ENCODE peak calls at places on chromosomes 5 and 9, in four cellular contexts. One of them, this sample, is unnamed.

GRCh38 chr5:142303576-142303975 is 21.2 kb downstream of the SPRY4 start:
- DNase-seq in H1: no peak
- DNase-seq in GM12878: no peak
- DNase-seq in HepG2: no peak
- DNase-seq in this sample: no peak

GRCh38 chr9:134177624-134178393 is 13.4 kb upstream of the RNU6ATAC start:
- DNase-seq in H1: no peak
- DNase-seq in GM12878: no peak
- DNase-seq in HepG2: no peak
- DNase-seq in this sample: no peak

GRCh38 chr5:169100735-169101075 is 200.2 kb downstream of the SLIT3 start:
- DNase-seq in H1: no peak
- DNase-seq in GM12878: no peak
- DNase-seq in HepG2: no peak
- DNase-seq in this sample: peak; percentile 38

GRCh38 chr9:121510766-121511555 is 11.3 kb upstream of the GGTA1 start:
- DNase-seq in H1: no peak
- DNase-seq in GM12878: no peak
- DNase-seq in HepG2: no peak
- DNase-seq in this sample: no peak

GRCh38 chr9:130985606-130986162 is 23.3 kb upstream of the LAMC3 start:
- DNase-seq in H1: no peak
- DNase-seq in GM12878: no peak
- DNase-seq in HepG2: no peak
- DNase-seq in this sample: no peak

GRCh38 chr5:178416919-178417318 is 173.3 kb downstream of the COL23A1 start:
- DNase-seq in H1: no peak
- DNase-seq in GM12878: no peak
- DNase-seq in HepG2: no peak
- DNase-seq in this sample: no peak

GRCh38 chr9:121636411-121636865 is 15.0 kb upstream of the DAB2IP start:
- DNase-seq in H1: no peak
- DNase-seq in GM12878: no peak
- DNase-seq in HepG2: no peak
- DNase-seq in this sample: no peak

GRCh38 chr9:101625871-101626270 is 31.1 kb upstream of the PPP3R2 start:
- DNase-seq in H1: no peak
- DNase-seq in GM12878: no peak
- DNase-seq in HepG2: no peak
- DNase-seq in this sample: no peak

GRCh38 chr5:99248066-99248465 is 319.3 kb upstream of the CHD1 start:
- DNase-seq in H1: no peak
- DNase-seq in GM12878: no peak
- DNase-seq in HepG2: no peak
- DNase-seq in this sample: no peak

GRCh38 chr9:76403352-76403751 is 9.1 kb upstream of the RFK start:
- DNase-seq in H1: no peak
- DNase-seq in GM12878: peak; percentile 55
- DNase-seq in HepG2: peak; percentile 64
- DNase-seq in this sample: no peak

GRCh38 chr9:93476924-93477323 is 23.5 kb upstream of the FAM120AOS start:
- DNase-seq in H1: no peak
- DNase-seq in GM12878: no peak
- DNase-seq in HepG2: no peak
- DNase-seq in this sample: no peak

GRCh38 chr5:37844004-37844403 is 4.2 kb upstream of the GDNF start:
- DNase-seq in H1: no peak
- DNase-seq in GM12878: no peak
- DNase-seq in HepG2: no peak
- DNase-seq in this sample: no peak

GRCh38 chr5:93336330-93337110 is 244.5 kb downstream of the NR2F1-AS1 start:
- DNase-seq in H1: no peak
- DNase-seq in GM12878: no peak
- DNase-seq in HepG2: no peak
- DNase-seq in this sample: no peak

GRCh38 chr9:72633966-72634365 is 112.6 kb downstream of the TMC1 start:
- DNase-seq in H1: no peak
- DNase-seq in GM12878: no peak
- DNase-seq in HepG2: no peak
- DNase-seq in this sample: no peak

GRCh38 chr9:93466416-93467061 is 13.2 kb upstream of the FAM120AOS start:
- DNase-seq in H1: no peak
- DNase-seq in GM12878: no peak
- DNase-seq in HepG2: peak; percentile 9
- DNase-seq in this sample: no peak

GRCh38 chr9:96871176-96871575 is 16.9 kb upstream of the ZNF782 start:
- DNase-seq in H1: no peak
- DNase-seq in GM12878: no peak
- DNase-seq in HepG2: no peak
- DNase-seq in this sample: no peak

GRCh38 chr9:22005700-22006605 is 3.2 kb downstream of the CDKN2B start:
- DNase-seq in H1: no peak
- DNase-seq in GM12878: no peak
- DNase-seq in HepG2: no peak
- DNase-seq in this sample: no peak

GRCh38 chr9:21679432-21679831 is 123.0 kb upstream of the MTAP start:
- DNase-seq in H1: no peak
- DNase-seq in GM12878: no peak
- DNase-seq in HepG2: no peak
- DNase-seq in this sample: no peak

GRCh38 chr5:145158654-145159199 is 676.4 kb downstream of the PRELID2 start:
- DNase-seq in H1: no peak
- DNase-seq in GM12878: no peak
- DNase-seq in HepG2: no peak
- DNase-seq in this sample: no peak

GRCh38 chr9:15697459-15697858 is 144.6 kb downstream of the CCDC171 start:
- DNase-seq in H1: no peak
- DNase-seq in GM12878: no peak
- DNase-seq in HepG2: no peak
- DNase-seq in this sample: no peak

GRCh38 chr9:130542457-130543228 is 36.7 kb upstream of the FUBP3 start:
- DNase-seq in H1: no peak
- DNase-seq in GM12878: no peak
- DNase-seq in HepG2: no peak
- DNase-seq in this sample: no peak

GRCh38 chr5:93925321-93925720 is 183.9 kb upstream of the POU5F2 start:
- DNase-seq in H1: no peak
- DNase-seq in GM12878: no peak
- DNase-seq in HepG2: no peak
- DNase-seq in this sample: no peak

GRCh38 chr5:136058031-136058971 is 29.5 kb downstream of the TGFBI start:
- DNase-seq in H1: no peak
- DNase-seq in GM12878: no peak
- DNase-seq in HepG2: peak; percentile 99
- DNase-seq in this sample: no peak

GRCh38 chr5:15993334-15993733 is 186.3 kb downstream of the MARCHF11 start:
- DNase-seq in H1: no peak
- DNase-seq in GM12878: no peak
- DNase-seq in HepG2: no peak
- DNase-seq in this sample: no peak

GRCh38 chr5:119439140-119439625 is 13.1 kb upstream of the HSD17B4 start:
- DNase-seq in H1: no peak
- DNase-seq in GM12878: no peak
- DNase-seq in HepG2: peak; percentile 64
- DNase-seq in this sample: no peak
- TF ChIP-seq SUZ12 in H1: no peak
- TF ChIP-seq SUZ12 in GM12878: no peak
- TF ChIP-seq SUZ12 in HepG2: no peak
- TF ChIP-seq SUZ12 in this sample: no peak

GRCh38 chr5:96763012-96763411 is 44.7 kb downstream of the ERAP1 start:
- DNase-seq in H1: no peak
- DNase-seq in GM12878: no peak
- DNase-seq in HepG2: no peak
- DNase-seq in this sample: no peak
- H3K36me3 ChIP-seq in H1: no peaks in the 10 kb centered on the region
- H3K36me3 ChIP-seq in GM12878: peaks cover 4% of the 10 kb centered on the region
- H3K36me3 ChIP-seq in HepG2: peaks cover 51% of the 10 kb centered on the region
- H3K36me3 ChIP-seq in this sample: peaks cover 35% of the 10 kb centered on the region

GRCh38 chr5:28543699-28544098 is 1505.3 kb upstream of the CDH9 start:
- DNase-seq in H1: no peak
- DNase-seq in GM12878: no peak
- DNase-seq in HepG2: no peak
- DNase-seq in this sample: no peak

GRCh38 chr5:28548856-28549255 is 1510.5 kb upstream of the CDH9 start:
- DNase-seq in H1: no peak
- DNase-seq in GM12878: no peak
- DNase-seq in HepG2: no peak
- DNase-seq in this sample: no peak

GRCh38 chr5:28544501-28544900 is 1506.1 kb upstream of the CDH9 start:
- DNase-seq in H1: no peak
- DNase-seq in GM12878: no peak
- DNase-seq in HepG2: no peak
- DNase-seq in this sample: no peak

GRCh38 chr5:28542968-28543367 is 1504.6 kb upstream of the CDH9 start:
- DNase-seq in H1: no peak
- DNase-seq in GM12878: no peak
- DNase-seq in HepG2: no peak
- DNase-seq in this sample: no peak
- TF ChIP-seq SUZ12 in H1: no peak
- TF ChIP-seq SUZ12 in GM12878: no peak
- TF ChIP-seq SUZ12 in HepG2: no peak
- TF ChIP-seq SUZ12 in this sample: no peak

DNA sequence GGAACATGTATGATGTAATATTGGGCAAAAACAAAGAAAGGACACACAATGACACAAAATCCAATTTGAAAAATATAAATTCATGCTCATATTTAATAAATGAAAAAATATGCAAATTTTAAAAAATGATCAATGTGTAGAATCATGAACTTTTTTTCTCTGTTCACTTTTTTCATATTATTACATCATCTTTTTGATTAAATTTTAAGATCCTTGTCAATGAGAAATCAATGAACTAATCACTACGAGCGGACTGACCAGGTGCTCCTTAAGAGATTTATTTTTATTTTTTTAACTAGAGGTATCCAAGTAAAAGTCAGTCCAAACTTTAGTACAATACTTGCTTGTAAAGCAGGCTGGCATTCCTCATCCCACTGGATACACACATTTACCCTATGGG is 174.1 kb downstream of the CDK5RAP2 start:
- DNase-seq in H1: no peak
- DNase-seq in GM12878: no peak
- DNase-seq in HepG2: no peak
- DNase-seq in this sample: no peak
- H3K36me3 ChIP-seq in H1: peaks cover 48% of the 10 kb centered on the region
- H3K36me3 ChIP-seq in GM12878: peaks cover 25% of the 10 kb centered on the region
- H3K36me3 ChIP-seq in HepG2: peaks cover 96% of the 10 kb centered on the region
- H3K36me3 ChIP-seq in this sample: peaks cover 78% of the 10 kb centered on the region

This sample was measured in NT2/D1.